ENCODE peak calls at places on chromosomes 12 and 14, in six cellular contexts. O, E, Q, D, F and B are unnamed samples.

GRCh38 chr12:65570451-65571130 is 253.7 kb upstream of the HMGA2 start:
- DNase-seq in O (no peak), E (no peak), Q (no peak), D (no peak), F (no peak), B (no peak)

GRCh38 chr12:63802012-63802608 is 22.4 kb downstream of the RXYLT1 start:
- DNase-seq in O (peak; percentile 33), E (no peak), Q (no peak), D (no peak), F (no peak), B (peak; percentile 21)

GRCh38 chr12:13195848-13196301 is 651 bp upstream of the EMP1 start:
- DNase-seq in O (no peak), E (no peak), Q (no peak), D (peak; percentile 56), F (peak; percentile 61), B (no peak)

GRCh38 chr12:56933826-56934625 is at the start of gene SDR9C7:
- DNase-seq in O (no peak), E (no peak), Q (no peak), D (no peak), F (no peak), B (no peak)

GRCh38 chr14:61644834-61645233 is 50.5 kb upstream of the HIF1A start:
- DNase-seq in O (no peak), E (no peak), Q (no peak), D (no peak), F (no peak), B (peak; percentile 20)

GRCh38 chr12:15600223-15600935 is 188.8 kb downstream of the EPS8 start:
- DNase-seq in O (no peak), E (no peak), Q (no peak), D (no peak), F (no peak), B (no peak)

GRCh38 chr12:121334513-121335343 is 17.5 kb downstream of the ANAPC5 start:
- DNase-seq in O (peak; percentile 75), E (no peak), Q (peak; percentile 22), D (peak; percentile 27), F (no peak), B (peak; percentile 60)

GRCh38 chr14:51521764-51522163 is 129.9 kb upstream of the FRMD6 start:
- DNase-seq in O (no peak), E (no peak), Q (no peak), D (no peak), F (no peak), B (no peak)

GRCh38 chr12:22598763-22599161 is 26.2 kb upstream of the ETNK1 start:
- DNase-seq in O (peak; percentile 52), E (no peak), Q (no peak), D (no peak), F (no peak), B (no peak)

GRCh38 chr12:22334696-22335290 is at the start of gene ST8SIA1:
- DNase-seq in O (peak; percentile 36), E (peak; percentile 54), Q (no peak), D (peak; percentile 47), F (peak; percentile 43), B (peak; percentile 52)

GRCh38 chr12:24155042-24155441 is 205.6 kb upstream of the SOX5 start:
- DNase-seq in O (no peak), E (no peak), Q (no peak), D (no peak), F (no peak), B (no peak)

GRCh38 chr12:62750941-62751843 is 183.8 kb downstream of the PPM1H start:
- DNase-seq in O (no peak), E (no peak), Q (no peak), D (no peak), F (no peak), B (no peak)

GRCh38 chr12:3718100-3718499 is 34.8 kb downstream of the CRACR2A start:
- DNase-seq in O (no peak), E (no peak), Q (no peak), D (no peak), F (no peak), B (no peak)

GRCh38 chr12:76872415-76872814 is 6.4 kb downstream of the CSRP2 start:
- DNase-seq in O (no peak), E (no peak), Q (no peak), D (no peak), F (no peak), B (no peak)

GRCh38 chr14:101402936-101403660 is 158.2 kb upstream of the DIO3 start:
- DNase-seq in O (no peak), E (no peak), Q (no peak), D (no peak), F (no peak), B (no peak)

GRCh38 chr14:61526405-61527312 is 168.7 kb upstream of the HIF1A start:
- DNase-seq in O (no peak), E (no peak), Q (no peak), D (peak; percentile 55), F (no peak), B (no peak)

GRCh38 chr12:21439347-21439746 is 1.9 kb downstream of the PYROXD1 start:
- DNase-seq in O (no peak), E (no peak), Q (no peak), D (no peak), F (no peak), B (no peak)

GRCh38 chr14:61337893-61338292 is 16.5 kb downstream of the PRKCH start:
- DNase-seq in O (no peak), E (no peak), Q (no peak), D (no peak), F (peak; percentile 36), B (no peak)

GRCh38 chr12:109764776-109765492 is 51.3 kb downstream of the FAM222A start:
- DNase-seq in O (no peak), E (no peak), Q (no peak), D (no peak), F (no peak), B (no peak)

GRCh38 chr12:109762673-109763191 is 49.1 kb downstream of the FAM222A start:
- DNase-seq in O (no peak), E (peak; percentile 5), Q (no peak), D (no peak), F (no peak), B (no peak)

GRCh38 chr12:109762071-109762672 is 48.5 kb downstream of the FAM222A start:
- DNase-seq in O (no peak), E (no peak), Q (no peak), D (no peak), F (no peak), B (no peak)

GRCh38 chr12:109764123-109764522 is 50.5 kb downstream of the FAM222A start:
- DNase-seq in O (no peak), E (no peak), Q (no peak), D (no peak), F (no peak), B (no peak)

GRCh38 chr12:109763201-109763841 is 49.7 kb downstream of the FAM222A start:
- DNase-seq in O (no peak), E (no peak), Q (no peak), D (peak; percentile 43), F (peak; percentile 22), B (no peak)
- TF ChIP-seq CTCF in O (no peak), E (no peak), Q (no peak), D (no peak), F (no peak), B (no peak)

DNA sequence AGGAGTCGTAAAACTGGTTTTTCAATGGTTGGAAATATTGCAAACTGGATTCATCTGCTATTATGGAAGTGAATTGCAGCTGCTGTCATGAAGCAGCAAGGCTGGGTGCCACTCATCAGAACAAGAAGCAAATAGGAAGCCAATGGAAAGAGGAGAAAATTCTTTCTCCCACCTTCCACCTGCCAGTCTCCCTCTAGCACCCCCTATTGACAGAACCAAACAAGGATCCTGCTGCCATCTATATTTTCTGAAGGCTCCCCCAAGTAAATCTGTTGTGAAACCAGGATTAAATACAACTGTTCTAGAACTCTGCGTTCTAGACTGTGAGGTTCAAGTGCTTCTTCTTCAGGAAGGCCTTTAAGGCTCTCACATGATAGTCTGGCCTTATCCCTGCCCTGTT is 286.6 kb downstream of the AACS start:
- DNase-seq in O (no peak), E (no peak), Q (no peak), D (no peak), F (no peak), B (no peak)
- TF ChIP-seq CTCF in O (no peak), E (no peak), Q (no peak), D (no peak), F (no peak), B (no peak)

GRCh38 chr14:70317969-70318634 is 41.4 kb downstream of the COX16 start:
- DNase-seq in O (peak; percentile 40), E (peak; percentile 26), Q (no peak), D (peak; percentile 44), F (peak; percentile 29), B (peak; percentile 24)
- TF ChIP-seq CTCF in O (peak; percentile 83), E (peak; percentile 81), Q (peak; percentile 36), D (peak; percentile 37), F (peak; percentile 42), B (no peak)

GRCh38 chr12:66768293-66768692 is 89.4 kb upstream of the GRIP1 start:
- DNase-seq in O (no peak), E (no peak), Q (no peak), D (no peak), F (peak; percentile 17), B (no peak)
- TF ChIP-seq CTCF in O (no peak), E (no peak), Q (no peak), D (no peak), F (no peak), B (no peak)

DNA sequence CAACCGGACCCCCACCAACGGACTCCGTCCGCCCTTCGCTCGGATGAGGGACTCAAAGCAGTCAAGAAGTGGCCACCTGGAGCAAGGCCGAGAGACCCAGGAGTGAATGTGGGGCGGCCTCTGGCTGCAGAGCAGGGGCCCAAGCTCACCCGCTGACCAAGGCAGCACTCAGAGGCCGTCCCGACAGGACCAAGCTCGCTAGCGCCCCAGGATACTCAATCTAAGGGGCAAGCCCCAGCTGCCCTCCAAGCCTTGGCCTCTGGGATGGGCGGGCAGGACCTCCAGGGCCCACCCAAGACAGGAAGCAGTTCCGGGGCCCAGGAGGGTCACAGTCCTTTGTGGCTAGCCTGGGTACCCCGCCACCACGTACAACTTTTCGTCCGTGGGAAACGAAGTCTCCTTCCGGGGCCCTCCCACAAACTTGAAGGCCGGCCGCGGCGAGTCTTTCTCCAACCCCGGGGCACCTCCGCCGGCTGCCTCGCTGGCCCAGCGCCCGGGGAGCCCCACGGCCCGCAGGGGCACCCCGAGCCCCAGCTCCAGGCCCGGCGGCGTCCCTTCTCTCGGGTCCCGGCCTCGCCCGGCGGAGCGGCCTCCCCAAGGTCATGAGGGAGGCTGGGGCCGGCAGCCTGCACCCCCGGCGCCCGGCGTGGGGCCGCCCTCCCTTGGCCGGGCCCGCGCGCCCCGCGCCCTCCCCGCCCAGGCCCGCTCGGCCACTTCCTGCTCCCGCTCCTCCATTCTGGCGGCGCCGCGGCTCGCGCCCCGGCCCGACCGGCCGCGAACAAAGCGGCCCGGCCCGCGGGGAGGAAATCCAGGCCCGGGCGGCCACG is 694 bp downstream of the AKT1 start:
- DNase-seq in O (no peak), E (no peak), Q (peak; percentile 52), D (peak; percentile 58), F (peak; percentile 50), B (peak; percentile 85)
- TF ChIP-seq CTCF in O (no peak), E (no peak), Q (no peak), D (no peak), F (no peak), B (no peak)

GRCh38 chr12:6582196-6582595 is 14.1 kb upstream of the NOP2 start:
- DNase-seq in O (no peak), E (no peak), Q (no peak), D (no peak), F (no peak), B (no peak)
- TF ChIP-seq CTCF in O (peak; percentile 28), E (peak; percentile 45), Q (no peak), D (no peak), F (no peak), B (no peak)